ENCODE peak calls at places on chromosomes 7 and 10, in four cellular contexts. N, Z, A and I are unnamed samples.

GRCh38 chr10:32445036-32445435 is 904 bp upstream of the CCDC7 start:
- DNase-seq in N (no peak), Z (no peak), A (no peak), I (peak; percentile 4)

GRCh38 chr7:96598421-96598820 is 111.2 kb downstream of the SEM1 start:
- DNase-seq in N (no peak), Z (no peak), A (no peak), I (no peak)

GRCh38 chr10:32377458-32378370 is 30.8 kb upstream of the EPC1 start:
- DNase-seq in N (no peak), Z (peak; percentile 58), A (no peak), I (peak; percentile 51)

GRCh38 chr10:103614511-103615158 is 121.1 kb downstream of the NEURL1 start:
- DNase-seq in N (no peak), Z (no peak), A (no peak), I (no peak)

GRCh38 chr10:46094931-46095755 is 49.1 kb upstream of the MSMB start:
- DNase-seq in N (no peak), Z (no peak), A (peak; percentile 78), I (no peak)

GRCh38 chr10:119162693-119163092 is 2.8 kb downstream of the SFXN4 start:
- DNase-seq in N (no peak), Z (no peak), A (no peak), I (no peak)

GRCh38 chr7:114715907-114716306 is 206.0 kb upstream of the MDFIC start:
- DNase-seq in N (no peak), Z (no peak), A (no peak), I (no peak)

GRCh38 chr10:34955391-34955790 is 134.8 kb downstream of the CUL2 start:
- DNase-seq in N (no peak), Z (no peak), A (no peak), I (peak; percentile 83)

GRCh38 chr7:2631924-2632716 is at the start of gene TTYH3:
- DNase-seq in N (no peak), Z (no peak), A (peak; percentile 66), I (no peak)